ENCODE peak calls at places on chromosomes 12 and 14, in four cellular contexts. Y is H9, P is dorsolateral prefrontal cortex, C is cardiac muscle cell. Z is an unnamed sample.

GRCh38 chr14:30005114-30005698 is 77.6 kb upstream of the PRKD1 start:
- DNase-seq in Y (no peak), P (no peak), C (peak; percentile 66), Z (no peak)

GRCh38 chr12:96177013-96177412 is 17.2 kb upstream of the ELK3 start:
- DNase-seq in Y (no peak), P (no peak), C (no peak), Z (no peak)

GRCh38 chr14:80901260-80901659 is 40.3 kb downstream of the CEP128 start:
- DNase-seq in Y (no peak), P (no peak), C (no peak), Z (no peak)

GRCh38 chr14:69049675-69050074 is 70.6 kb upstream of the ACTN1 start:
- DNase-seq in Y (no peak), P (no peak), C (no peak), Z (peak; percentile 59)

GRCh38 chr12:58544281-58544680 is 376.0 kb downstream of the LRIG3 start:
- DNase-seq in Y (no peak), P (no peak), C (no peak), Z (no peak)

GRCh38 chr14:74557691-74558090 is 54.3 kb downstream of the LTBP2 start:
- DNase-seq in Y (no peak), P (no peak), C (no peak), Z (no peak)

GRCh38 chr14:94004015-94004414 is 6.9 kb downstream of the CCDC197 start:
- DNase-seq in Y (no peak), P (no peak), C (no peak), Z (no peak)

GRCh38 chr12:129215436-129216025 is 362.3 kb downstream of the GLT1D1 start:
- DNase-seq in Y (no peak), P (no peak), C (no peak), Z (no peak)

GRCh38 chr14:40599726-40600125 is 1007.0 kb upstream of the LRFN5 start:
- DNase-seq in Y (no peak), P (no peak), C (no peak), Z (no peak)

GRCh38 chr14:29724991-29725390 is 202.7 kb downstream of the PRKD1 start:
- DNase-seq in Y (peak; percentile 37), P (no peak), C (peak; percentile 76), Z (no peak)

GRCh38 chr14:91041450-91041849 is 19.0 kb downstream of the RPS6KA5 start:
- DNase-seq in Y (no peak), P (no peak), C (no peak), Z (no peak)

GRCh38 chr14:24172871-24173281 is 996 bp downstream of the REC8 start:
- DNase-seq in Y (no peak), P (peak; percentile 19), C (no peak), Z (no peak)

GRCh38 chr12:12562016-12562483 is 613 bp downstream of the DUSP16 start:
- DNase-seq in Y (peak; percentile 51), P (peak; percentile 8), C (peak; percentile 60), Z (peak; percentile 44)

GRCh38 chr14:68950111-68950510 is 29.0 kb downstream of the ACTN1 start:
- DNase-seq in Y (no peak), P (no peak), C (no peak), Z (no peak)

GRCh38 chr12:123270380-123271181 is 1.1 kb downstream of the CDK2AP1 start:
- DNase-seq in Y (no peak), P (peak; percentile 33), C (no peak), Z (no peak)

GRCh38 chr14:75303415-75303814 is 24.8 kb downstream of the FOS start:
- DNase-seq in Y (peak; percentile 73), P (no peak), C (peak; percentile 82), Z (peak; percentile 76)

GRCh38 chr12:95820096-95820703 is 29.6 kb upstream of the NTN4 start:
- DNase-seq in Y (no peak), P (peak; percentile 10), C (peak; percentile 68), Z (peak; percentile 19)

GRCh38 chr12:117151195-117152031 is 38.9 kb downstream of the FBXO21 start:
- DNase-seq in Y (peak; percentile 92), P (peak; percentile 65), C (peak; percentile 84), Z (peak; percentile 62)

GRCh38 chr14:23537351-23538048 is 14.1 kb downstream of the ZFHX2 start:
- DNase-seq in Y (peak; percentile 95), P (no peak), C (no peak), Z (no peak)

GRCh38 chr12:46663297-46663696 is 162.5 kb downstream of the SLC38A4 start:
- DNase-seq in Y (no peak), P (no peak), C (no peak), Z (no peak)

GRCh38 chr12:117090816-117091711 is 8.2 kb downstream of the TESC start:
- DNase-seq in Y (no peak), P (no peak), C (no peak), Z (no peak)

GRCh38 chr14:52776816-52777215 is 14.6 kb downstream of the GNPNAT1 start:
- DNase-seq in Y (no peak), P (no peak), C (no peak), Z (no peak)

GRCh38 chr12:101117842-101118241 is 92.2 kb downstream of the SLC5A8 start:
- DNase-seq in Y (no peak), P (no peak), C (no peak), Z (no peak)
- TF ChIP-seq CTCF in Y (no peak), P (no peak), C (peak; percentile 3), Z (no peak)

DNA sequence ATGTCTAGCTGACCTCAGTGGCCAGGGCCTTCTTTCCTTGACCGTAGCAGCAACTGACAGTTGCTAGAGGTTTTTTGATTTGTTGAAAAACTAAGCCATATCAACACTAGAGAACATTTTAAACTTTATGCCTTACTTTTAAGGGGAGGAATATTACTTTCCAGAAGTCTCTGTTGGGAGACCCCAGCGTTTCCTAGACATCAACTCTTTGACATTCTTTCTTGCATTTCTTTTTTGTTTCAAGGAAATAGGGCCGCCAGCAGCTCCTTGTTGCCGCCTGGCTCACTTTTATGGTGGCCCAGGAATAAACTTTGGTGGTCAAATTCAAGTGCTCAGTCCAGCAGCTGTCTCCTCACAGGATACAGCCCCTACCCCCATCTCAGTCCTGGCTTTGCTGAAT is 2.5 kb upstream of the HOXC11 start:
- DNase-seq in Y (no peak), P (no peak), C (no peak), Z (no peak)
- H3K27me3 ChIP-seq in Y (peaks cover 95% of the 10 kb centered on the region), P (peaks cover 100% of the 10 kb centered on the region), C (peaks cover 100% of the 10 kb centered on the region), Z (peaks cover 88% of the 10 kb centered on the region)

DNA sequence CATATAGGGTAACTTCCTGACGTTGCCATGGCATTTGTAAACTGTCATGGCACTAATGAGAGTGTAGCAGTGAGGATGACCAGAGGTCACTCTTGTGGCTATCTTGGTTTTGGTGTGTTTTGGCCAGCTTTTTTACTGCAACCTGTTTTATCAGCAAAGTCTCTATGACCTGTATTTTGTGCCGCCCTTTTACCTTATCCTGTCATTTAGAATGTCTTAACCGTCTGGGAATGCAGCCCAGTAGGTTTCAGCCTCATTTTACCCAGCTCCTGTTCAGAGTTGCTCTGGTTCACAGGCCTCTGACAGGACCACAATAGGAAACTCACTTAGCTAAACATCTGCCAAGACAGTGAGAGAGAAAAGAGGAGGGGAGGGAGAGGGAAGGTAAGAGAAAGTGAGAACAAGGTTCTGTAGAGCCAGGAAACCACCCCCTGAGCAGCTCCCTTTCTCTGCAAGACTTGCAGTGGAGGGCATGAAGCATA is 64.8 kb upstream of the PLEKHG3 start:
- DNase-seq in Y (no peak), P (no peak), C (no peak), Z (no peak)
- H3K27ac ChIP-seq in Y (peak overlapping the region; percentile 30), P (no peak overlapping the region), C (peak overlapping the region; percentile 76), Z (no peak overlapping the region)

GRCh38 chr14:61321385-61322010 is at the start of gene PRKCH:
- DNase-seq in Y (peak; percentile 74), P (peak; percentile 15), C (peak; percentile 80), Z (peak; percentile 63)
- TF ChIP-seq CTCF in Y (peak; percentile 24), P (no peak), C (peak; percentile 12), Z (no peak)

GRCh38 chr14:100901391-100902183 is 1.9 kb downstream of the RTL1 start:
- DNase-seq in Y (no peak), P (no peak), C (no peak), Z (no peak)
- H3K27me3 ChIP-seq in Y (peaks cover 6% of the 10 kb centered on the region), P (peaks cover 41% of the 10 kb centered on the region), C (peaks cover 50% of the 10 kb centered on the region), Z (no peaks in the 10 kb centered on the region)

GRCh38 chr12:6604254-6605029 is 2.7 kb downstream of the CHD4 start:
- DNase-seq in Y (no peak), P (no peak), C (no peak), Z (no peak)

GRCh38 chr12:6606331-6607131 is 648 bp downstream of the CHD4 start:
- DNase-seq in Y (peak; percentile 45), P (peak; percentile 68), C (peak; percentile 63), Z (peak; percentile 80)

GRCh38 chr12:6605425-6606330 is 1.5 kb downstream of the CHD4 start:
- DNase-seq in Y (peak; percentile 62), P (peak; percentile 43), C (peak; percentile 63), Z (peak; percentile 21)

GRCh38 chr12:6603095-6603567 is 4.0 kb downstream of the CHD4 start:
- DNase-seq in Y (peak; percentile 41), P (peak; percentile 31), C (peak; percentile 36), Z (peak; percentile 35)

GRCh38 chr12:6602526-6602925 is 4.7 kb downstream of the CHD4 start:
- DNase-seq in Y (no peak), P (no peak), C (no peak), Z (no peak)
- H3K27ac ChIP-seq in Y (no peak overlapping the region), P (peak overlapping the region; percentile 99), C (no peak overlapping the region), Z (peak overlapping the region; percentile 98)

GRCh38 chr12:6644257-6644596 is 3.0 kb downstream of the ACRBP start:
- DNase-seq in Y (no peak), P (no peak), C (no peak), Z (no peak)

GRCh38 chr12:6646276-6647082 is 753 bp downstream of the ACRBP start:
- DNase-seq in Y (no peak), P (no peak), C (no peak), Z (no peak)

GRCh38 chr12:6647083-6647604 is at the start of gene ACRBP:
- DNase-seq in Y (peak; percentile 86), P (peak; percentile 57), C (peak; percentile 88), Z (peak; percentile 80)

GRCh38 chr12:6643569-6644256 is 3.5 kb downstream of the ACRBP start:
- DNase-seq in Y (no peak), P (no peak), C (no peak), Z (no peak)

DNA sequence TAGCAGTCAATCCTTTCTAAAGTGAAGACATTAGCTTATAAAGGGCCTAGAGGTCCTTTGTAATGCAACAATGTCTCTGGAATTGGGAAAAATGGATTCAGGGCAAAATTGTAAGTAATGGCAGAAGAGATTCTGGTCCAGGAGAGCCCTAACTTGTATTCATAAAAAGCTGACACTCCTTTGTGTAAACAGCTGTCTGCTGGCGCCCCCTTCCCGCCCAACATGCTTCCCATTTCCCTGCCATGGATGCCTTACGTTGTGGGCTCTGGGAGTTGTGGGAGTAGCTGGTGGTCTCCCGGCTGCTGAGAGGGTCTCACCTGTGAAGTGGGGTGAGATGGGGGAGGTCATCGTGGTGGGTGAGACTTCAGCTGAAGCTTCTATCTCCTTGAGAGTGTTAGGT is 2.3 kb downstream of the ACRBP start:
- DNase-seq in Y (peak; percentile 63), P (no peak), C (peak; percentile 53), Z (peak; percentile 48)
- TF ChIP-seq CTCF in Y (peak; percentile 61), P (peak; percentile 54), C (peak; percentile 29), Z (peak; percentile 38)

GRCh38 chr12:53935562-53936341 is 2.9 kb upstream of the HOXC13 start:
- DNase-seq in Y (no peak), P (no peak), C (no peak), Z (no peak)
- H3K27me3 ChIP-seq in Y (peaks cover 92% of the 10 kb centered on the region), P (peaks cover 100% of the 10 kb centered on the region), C (peaks cover 100% of the 10 kb centered on the region), Z (peaks cover 87% of the 10 kb centered on the region)

Z was measured in uterus.